ENCODE peak calls at places on chromosomes 4 and X, in eight cellular contexts. N is stimulated activated CD4-positive, alpha-beta T cell treated with anti-CD3 and anti-CD28 coated beads, Interleukin-12 subunit alpha, Interleukin-12 subunit beta, amount 100 ng/mL, for 48 hours; J is LoVo; O is activated T-cell treated with anti-CD3 and anti-CD28 coated beads for 1 hour; B is spleen; L is iPS DF 19.7; R is thoracic aorta; H is mammary epithelial cell. W is an unnamed sample.

GRCh38 chr4:176538217-176538925 is 218.6 kb downstream of the SPCS3 start:
- DNase-seq in N (no peak), J (peak), O (no peak), B (no peak), L (no peak), R (no peak), H (peak), W (peak)

GRCh38 chrX:1491851-1492349 is 39.2 kb upstream of the ASMTL start:
- DNase-seq in N (peak), J (no peak), O (peak), B (peak), L (peak), R (no peak), H (no peak), W (peak)

GRCh38 chrX:153909024-153909979 is 4.8 kb downstream of the AVPR2 start:
- DNase-seq in N (no peak), J (no peak), O (no peak), B (peak), L (no peak), R (no peak), H (no peak), W (no peak)

GRCh38 chrX:132216806-132217202 is 2.4 kb downstream of the RAP2C start:
- DNase-seq in N (no peak), J (no peak), O (no peak), B (no peak), L (no peak), R (no peak), H (peak), W (no peak)

GRCh38 chr4:112813790-112814189 is 176.8 kb downstream of the LARP7 start:
- DNase-seq in N (no peak), J (no peak), O (no peak), B (no peak), L (no peak), R (no peak), H (peak), W (no peak)

GRCh38 chr4:107060388-107060787 is 24.3 kb upstream of the DKK2 start:
- DNase-seq in N (no peak), J (no peak), O (no peak), B (no peak), L (no peak), R (no peak), H (no peak), W (no peak)

GRCh38 chr4:188971125-188971524 is 831.9 kb downstream of the TRIML1 start:
- DNase-seq in N (no peak), J (no peak), O (no peak), B (no peak), L (no peak), R (no peak), H (peak), W (no peak)

GRCh38 chr4:8585721-8586161 is 5.5 kb downstream of the GPR78 start:
- DNase-seq in N (no peak), J (no peak), O (no peak), B (peak), L (no peak), R (no peak), H (no peak), W (no peak)

GRCh38 chrX:68865300-68865699 is 36.5 kb downstream of the EFNB1 start:
- DNase-seq in N (no peak), J (no peak), O (no peak), B (no peak), L (no peak), R (no peak), H (no peak), W (no peak)

GRCh38 chr4:82522472-82522871 is 39.3 kb downstream of the TMEM150C start:
- DNase-seq in N (no peak), J (no peak), O (no peak), B (no peak), L (no peak), R (no peak), H (no peak), W (no peak)

GRCh38 chr4:154456240-154456639 is 35.4 kb downstream of the DCHS2 start:
- DNase-seq in N (no peak), J (no peak), O (no peak), B (no peak), L (no peak), R (no peak), H (no peak), W (no peak)

GRCh38 chrX:1390621-1391369 is 1.1 kb downstream of the SLC25A6 start:
- DNase-seq in N (no peak), J (no peak), O (no peak), B (peak), L (no peak), R (no peak), H (no peak), W (no peak)

GRCh38 chrX:48472851-48473717 is 2.9 kb upstream of the FTSJ1 start:
- DNase-seq in N (no peak), J (no peak), O (no peak), B (no peak), L (no peak), R (no peak), H (no peak), W (no peak)

GRCh38 chr4:104870495-104871228 is 276.0 kb upstream of the TET2 start:
- DNase-seq in N (no peak), J (no peak), O (no peak), B (no peak), L (no peak), R (no peak), H (peak), W (no peak)

GRCh38 chr4:5971077-5971447 is 47.2 kb downstream of the C4orf50 start:
- DNase-seq in N (no peak), J (no peak), O (no peak), B (no peak), L (no peak), R (no peak), H (no peak), W (no peak)

GRCh38 chr4:124253080-124253479 is 459.5 kb downstream of the ANKRD50 start:
- DNase-seq in N (no peak), J (no peak), O (no peak), B (no peak), L (no peak), R (no peak), H (no peak), W (no peak)

GRCh38 chrX:13092455-13092941 is 48.1 kb upstream of the FAM9C start:
- DNase-seq in N (no peak), J (no peak), O (peak), B (peak), L (no peak), R (no peak), H (no peak), W (no peak)

GRCh38 chr4:38889143-38889542 is 21.5 kb downstream of the FAM114A1 start:
- DNase-seq in N (no peak), J (peak), O (no peak), B (no peak), L (no peak), R (no peak), H (peak), W (no peak)

GRCh38 chr4:112523008-112523440 is 7.0 kb upstream of the NEUROG2 start:
- DNase-seq in N (no peak), J (no peak), O (no peak), B (peak), L (no peak), R (no peak), H (peak), W (peak)

GRCh38 chrX:45126158-45126557 is 74.5 kb downstream of the DIPK2B start:
- DNase-seq in N (no peak), J (no peak), O (no peak), B (no peak), L (no peak), R (no peak), H (no peak), W (no peak)

GRCh38 chr4:84238247-84239090 is 260.6 kb downstream of the NKX6-1 start:
- DNase-seq in N (no peak), J (no peak), O (no peak), B (no peak), L (no peak), R (no peak), H (peak), W (peak)

GRCh38 chr4:86910369-86910768 is 18.1 kb upstream of the C4orf36 start:
- DNase-seq in N (no peak), J (no peak), O (no peak), B (no peak), L (no peak), R (no peak), H (no peak), W (no peak)

GRCh38 chr4:10582059-10582686 is 102.4 kb downstream of the CLNK start:
- DNase-seq in N (peak), J (peak), O (no peak), B (no peak), L (no peak), R (no peak), H (peak), W (peak)

GRCh38 chr4:19729873-19730735 is 521.6 kb upstream of the SLIT2 start:
- DNase-seq in N (no peak), J (no peak), O (no peak), B (no peak), L (no peak), R (no peak), H (no peak), W (no peak)

GRCh38 chr4:77349796-77350195 is 192.8 kb downstream of the CCNG2 start:
- DNase-seq in N (no peak), J (no peak), O (no peak), B (no peak), L (no peak), R (no peak), H (peak), W (peak)

GRCh38 chr4:54657194-54657555 is 582 bp upstream of the KIT start:
- DNase-seq in N (no peak), J (no peak), O (no peak), B (peak), L (no peak), R (no peak), H (no peak), W (no peak)

GRCh38 chr4:180953572-180953971 is 1289.6 kb upstream of the TENM3 start:
- DNase-seq in N (no peak), J (no peak), O (no peak), B (no peak), L (peak), R (no peak), H (no peak), W (no peak)